ENCODE peak calls at places on chromosome 20, in five cellular contexts. D is effector memory CD4-positive, alpha-beta T cell; L is IMR-90; Q is mammary epithelial cell; Z is psoas muscle. I is an unnamed sample. For H3K36me3 and H3K4me1, the result is how much of the 10 kb centered on the place peaks cover.

GRCh38 chr20:61758556-61759200 is 307.0 kb downstream of the TAF4 start:
- DNase-seq in Z (no peak), L (no peak), Q (no peak), D (no peak), I (no peak)

GRCh38 chr20:1926237-1926636 is 31.0 kb downstream of the SIRPA start:
- DNase-seq in Q (no peak), L (no peak), D (no peak), Z (no peak), I (no peak)

GRCh38 chr20:37864275-37864674 is 38.7 kb upstream of the VSTM2L start:
- DNase-seq in L (no peak), D (no peak), Q (no peak), Z (no peak), I (no peak)

GRCh38 chr20:53800883-53801604 is 207.4 kb upstream of the ZNF217 start:
- DNase-seq in L (no peak), Q (no peak), Z (no peak), D (no peak), I (no peak)

GRCh38 chr20:54909702-54910101 is 434.3 kb downstream of the DOK5 start:
- DNase-seq in Z (no peak), Q (no peak), L (no peak), D (no peak), I (no peak)

GRCh38 chr20:11178946-11179654 is 505.3 kb upstream of the JAG1 start:
- DNase-seq in D (no peak), Q (peak), Z (no peak), L (peak), I (no peak)

GRCh38 chr20:23926941-23927872 is 47.7 kb upstream of the CST5 start:
- DNase-seq in D (no peak), L (no peak), Z (no peak), Q (no peak), I (no peak)

GRCh38 chr20:9200620-9201019 is 131.7 kb downstream of the PLCB4 start:
- DNase-seq in Q (peak), Z (no peak), D (no peak), L (peak), I (no peak)

GRCh38 chr20:38302721-38303120 is 1.2 kb upstream of the BPI start:
- DNase-seq in D (no peak), L (no peak), Z (no peak), Q (no peak), I (no peak)

GRCh38 chr20:475463-476357 is 13.4 kb upstream of the TBC1D20 start:
- DNase-seq in D (no peak), Z (no peak), Q (no peak), L (no peak), I (no peak)

GRCh38 chr20:36217226-36217625 is 19.1 kb upstream of the AAR2 start:
- DNase-seq in L (no peak), D (no peak), Q (no peak), Z (no peak), I (no peak)

GRCh38 chr20:36216314-36217025 is 19.8 kb upstream of the AAR2 start:
- DNase-seq in L (no peak), Z (no peak), Q (no peak), D (no peak), I (no peak)

GRCh38 chr20:36219671-36220220 is 16.5 kb upstream of the AAR2 start:
- DNase-seq in D (no peak), L (no peak), Q (no peak), Z (no peak), I (no peak)

GRCh38 chr20:36215778-36216177 is 20.5 kb upstream of the AAR2 start:
- DNase-seq in L (no peak), Q (no peak), D (no peak), Z (no peak), I (no peak)

DNA sequence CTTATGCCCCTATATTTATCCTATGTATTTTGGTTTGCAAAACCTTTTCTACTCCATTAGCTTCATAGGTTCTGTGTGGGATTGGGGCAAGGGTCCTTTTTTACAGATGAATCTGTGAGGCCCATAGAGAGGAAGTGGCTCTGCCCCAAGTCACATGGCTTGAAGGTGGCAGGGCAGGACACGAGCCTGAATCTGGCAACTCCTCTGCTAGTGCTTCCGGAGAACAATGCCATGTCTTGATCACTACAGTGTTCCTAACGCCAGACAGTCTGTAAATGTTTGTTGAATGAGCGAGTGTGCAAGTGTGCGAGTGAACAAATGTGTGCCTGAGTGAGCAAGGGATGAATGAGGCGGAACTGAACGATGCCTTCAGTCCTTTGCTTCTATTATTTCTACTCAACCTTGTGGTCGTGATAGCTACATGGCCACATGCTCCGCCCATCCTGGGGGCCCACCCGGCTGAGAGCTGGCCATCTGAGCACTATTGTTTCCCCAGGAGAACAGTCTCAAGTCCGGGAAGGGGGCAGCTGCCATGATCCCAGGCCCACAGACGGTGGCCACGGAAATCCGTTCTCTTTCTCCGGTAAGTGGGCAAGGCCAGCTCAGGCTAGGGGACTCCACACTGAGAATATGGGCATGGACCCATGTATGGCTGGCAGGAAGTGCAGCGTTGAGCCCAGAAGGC is 17.8 kb upstream of the AAR2 start:
- DNase-seq in Z (no peak), L (no peak), D (no peak), Q (no peak), I (no peak)
- H3K36me3 ChIP-seq in Z (under half), L (under half), D (under half), Q (under half), I (under half)

GRCh38 chr20:25194333-25194972 is 1.1 kb upstream of the ENTPD6 start:
- DNase-seq in L (no peak), Q (no peak), Z (no peak), D (no peak), I (no peak)
- H3K27ac ChIP-seq in L (no peak), Q (no peak), Z (no peak), D (no peak), I (no peak)

DNA sequence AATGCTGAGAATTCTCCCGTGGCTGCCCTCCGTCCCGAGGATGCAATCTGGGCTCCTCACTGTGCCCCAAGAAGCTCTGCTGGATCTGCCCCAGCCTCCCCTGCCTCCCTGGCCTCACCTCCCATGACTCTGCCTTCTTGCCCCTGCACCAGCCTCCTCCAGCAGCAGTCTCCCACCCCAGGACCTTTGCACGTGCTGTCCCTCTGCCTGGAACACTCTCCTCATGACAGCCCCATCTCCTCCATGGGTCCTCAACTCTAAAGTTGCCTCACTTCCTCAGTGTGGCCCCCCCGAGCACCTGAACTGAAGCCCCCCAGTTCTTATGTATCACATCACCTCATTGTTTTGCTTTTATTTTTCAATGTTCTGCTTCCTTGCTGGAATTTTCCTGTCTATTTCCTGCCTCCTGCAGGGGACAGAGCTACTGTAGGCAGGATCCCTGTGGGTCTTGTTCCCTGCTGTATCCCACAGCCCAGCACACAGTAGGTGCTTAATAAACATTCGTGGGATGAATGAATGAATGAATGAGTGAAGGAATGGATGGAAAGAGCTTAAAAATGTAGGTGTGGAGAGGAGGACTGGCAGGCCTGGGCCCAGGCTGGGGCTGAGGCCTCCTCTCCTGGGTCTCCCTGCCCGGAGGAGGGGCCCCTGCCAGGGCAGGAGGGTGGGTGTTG is 42.2 kb downstream of the CEBPB start:
- DNase-seq in Q (no peak), D (no peak), L (no peak), Z (no peak), I (no peak)
- H3K4me1 ChIP-seq in Q (under half), D (under half), L (under half), Z (under half), I (under half)

DNA sequence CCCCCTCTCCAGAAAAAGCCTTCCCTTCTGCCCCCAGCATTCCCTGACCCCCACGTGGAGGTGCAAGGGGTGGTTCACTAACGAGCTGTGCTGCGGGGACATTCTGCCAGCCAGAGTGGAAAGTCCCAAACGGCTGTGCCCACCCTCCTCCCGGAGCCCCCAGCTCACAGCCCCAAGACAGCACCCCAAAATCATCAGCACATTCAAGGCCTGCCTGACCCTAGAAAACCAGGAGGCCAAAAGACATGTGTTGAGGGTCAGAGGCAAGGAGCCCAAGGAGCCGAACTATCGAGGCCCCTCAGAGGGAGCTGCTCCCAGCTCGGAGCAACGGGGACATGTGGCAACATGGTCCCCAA is 197.9 kb downstream of the PREX1 start:
- DNase-seq in L (no peak), Q (no peak), Z (no peak), D (no peak), I (no peak)
- H3K36me3 ChIP-seq in L (under half), Q (under half), Z (under half), D (half or more), I (half or more)

GRCh38 chr20:20373046-20373706 is 5.3 kb downstream of the INSM1 start:
- DNase-seq in L (peak), D (no peak), Q (peak), Z (no peak), I (no peak)
- H3K27ac ChIP-seq in L (no peak), D (no peak), Q (no peak), Z (no peak), I (no peak)

DNA sequence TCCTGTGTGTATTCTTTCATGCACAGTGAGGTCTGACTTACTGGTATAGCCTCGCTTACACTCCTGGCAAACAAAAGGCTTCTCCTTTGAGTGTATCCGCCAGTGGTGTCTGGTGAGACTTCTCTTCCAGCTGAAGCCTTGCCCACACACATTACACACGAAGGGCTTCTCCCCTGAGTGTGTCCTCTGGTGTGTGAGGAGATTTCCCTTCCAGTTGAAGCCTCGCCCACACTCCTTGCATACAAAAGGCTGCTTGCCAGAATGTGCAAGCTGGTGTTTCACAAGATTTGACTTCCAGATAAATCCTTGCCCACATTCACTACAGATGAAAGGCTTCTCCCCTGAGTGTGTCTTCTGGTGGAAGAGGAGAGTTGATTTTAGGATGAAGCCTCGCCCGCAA is 21.5 kb downstream of the ZNF337 start:
- DNase-seq in L (no peak), D (no peak), Q (no peak), Z (no peak), I (no peak)
- H3K4me1 ChIP-seq in L (under half), D (under half), Q (under half), Z (under half), I (under half)

GRCh38 chr20:48736231-48736630 is 91.6 kb downstream of the PREX1 start:
- DNase-seq in L (peak), D (no peak), Z (no peak), Q (no peak), I (no peak)
- H3K36me3 ChIP-seq in L (under half), D (under half), Z (under half), Q (under half), I (under half)

GRCh38 chr20:44614525-44614924 is 32.1 kb downstream of the PKIG start:
- DNase-seq in L (no peak), D (no peak), Z (peak), Q (no peak), I (no peak)
- H3K27ac ChIP-seq in L (no peak), D (no peak), Z (peak), Q (no peak), I (peak)